ENCODE peak calls at places on chromosome X, in nine cellular contexts. A is neural progenitor cell, C is hepatocyte, E is fibroblast of lung, R is astrocyte, T is MM.1S, B is K562, M is SK-N-MC, L is PC-9. S is an unnamed sample.

GRCh38 chrX:18886344-18887161 is 97.4 kb downstream of the PHKA2 start:
- DNase-seq in A (peak), C (peak), E (peak), R (peak), T (peak), B (peak), M (no peak), L (peak), S (peak)

GRCh38 chrX:964831-965416 is 247.5 kb downstream of the CRLF2 start:
- DNase-seq in A (no peak), C (no peak), E (no peak), R (no peak), T (peak), B (no peak), M (no peak), L (no peak), S (no peak)

GRCh38 chrX:133085785-133086184 is 11.1 kb downstream of the USP26 start:
- DNase-seq in A (no peak), C (no peak), E (no peak), R (no peak), T (no peak), B (no peak), M (no peak), L (peak), S (no peak)

GRCh38 chrX:10922158-10922557 is 189.0 kb upstream of the HCCS start:
- DNase-seq in A (no peak), C (peak), E (peak), R (peak), T (no peak), B (no peak), M (peak), L (peak), S (peak)

GRCh38 chrX:22135994-22136684 is 104.0 kb downstream of the PHEX start:
- DNase-seq in A (peak), C (peak), E (peak), R (peak), T (peak), B (peak), M (peak), L (peak), S (peak)

GRCh38 chrX:146241902-146242301 is 424.3 kb downstream of the SLITRK2 start:
- DNase-seq in A (no peak), C (no peak), E (no peak), R (no peak), T (no peak), B (no peak), M (no peak), L (no peak), S (no peak)

GRCh38 chrX:53474707-53475106 is 40.5 kb upstream of the HSD17B10 start:
- DNase-seq in A (no peak), C (no peak), E (no peak), R (no peak), T (no peak), B (no peak), M (no peak), L (no peak), S (no peak)

GRCh38 chrX:3599787-3600465 is 113.5 kb downstream of the PRKX start:
- DNase-seq in A (no peak), C (no peak), E (peak), R (peak), T (no peak), B (no peak), M (peak), L (no peak), S (no peak)

GRCh38 chrX:151902813-151903591 is 9.7 kb upstream of the MAGEA4 start:
- DNase-seq in A (no peak), C (peak), E (peak), R (peak), T (no peak), B (no peak), M (no peak), L (peak), S (peak)

GRCh38 chrX:96538104-96538725 is 146.4 kb upstream of the DIAPH2 start:
- DNase-seq in A (no peak), C (no peak), E (no peak), R (no peak), T (no peak), B (no peak), M (no peak), L (peak), S (no peak)

GRCh38 chrX:118968031-118968430 is 6.4 kb upstream of the LONRF3 start:
- DNase-seq in A (no peak), C (no peak), E (no peak), R (no peak), T (no peak), B (no peak), M (no peak), L (peak), S (no peak)

GRCh38 chrX:68571292-68572256 is 72.7 kb downstream of the YIPF6 start:
- DNase-seq in A (no peak), C (peak), E (peak), R (peak), T (no peak), B (peak), M (no peak), L (peak), S (no peak)

GRCh38 chrX:17591741-17592110 is 145.6 kb upstream of the SCML1 start:
- DNase-seq in A (no peak), C (no peak), E (peak), R (peak), T (peak), B (no peak), M (no peak), L (peak), S (peak)

GRCh38 chrX:121389976-121390709 is 342.7 kb downstream of the GLUD2 start:
- DNase-seq in A (no peak), C (peak), E (peak), R (peak), T (no peak), B (no peak), M (no peak), L (peak), S (no peak)

GRCh38 chrX:37785569-37785968 is 5.7 kb downstream of the CYBB start:
- DNase-seq in A (no peak), C (no peak), E (peak), R (no peak), T (no peak), B (no peak), M (no peak), L (peak), S (no peak)

GRCh38 chrX:37998586-37999267 is 7.6 kb upstream of the SYTL5 start:
- DNase-seq in A (no peak), C (no peak), E (peak), R (peak), T (no peak), B (no peak), M (no peak), L (no peak), S (peak)

GRCh38 chrX:17412692-17413091 is 37.7 kb downstream of the NHS start:
- DNase-seq in A (no peak), C (no peak), E (peak), R (peak), T (no peak), B (no peak), M (no peak), L (peak), S (no peak)

GRCh38 chrX:137430301-137430700 is 135.6 kb upstream of the ZIC3 start:
- DNase-seq in A (no peak), C (no peak), E (no peak), R (no peak), T (no peak), B (no peak), M (no peak), L (no peak), S (no peak)

GRCh38 chrX:137427061-137427778 is 138.7 kb upstream of the ZIC3 start:
- DNase-seq in A (peak), C (no peak), E (no peak), R (no peak), T (no peak), B (no peak), M (no peak), L (no peak), S (no peak)

GRCh38 chrX:137427813-137428212 is 138.1 kb upstream of the ZIC3 start:
- DNase-seq in A (peak), C (no peak), E (no peak), R (no peak), T (no peak), B (no peak), M (no peak), L (no peak), S (no peak)

GRCh38 chrX:137428251-137428661 is 137.7 kb upstream of the ZIC3 start:
- DNase-seq in A (peak), C (no peak), E (no peak), R (no peak), T (no peak), B (no peak), M (no peak), L (no peak), S (no peak)

GRCh38 chrX:137428777-137429564 is 137.0 kb upstream of the ZIC3 start:
- DNase-seq in A (peak), C (no peak), E (no peak), R (no peak), T (no peak), B (peak), M (no peak), L (no peak), S (no peak)
- TF ChIP-seq EZH2 in A (no peak), C (peak), E (no peak), R (no peak), T (no peak), B (no peak), M (no peak), L (no peak), S (peak)

DNA sequence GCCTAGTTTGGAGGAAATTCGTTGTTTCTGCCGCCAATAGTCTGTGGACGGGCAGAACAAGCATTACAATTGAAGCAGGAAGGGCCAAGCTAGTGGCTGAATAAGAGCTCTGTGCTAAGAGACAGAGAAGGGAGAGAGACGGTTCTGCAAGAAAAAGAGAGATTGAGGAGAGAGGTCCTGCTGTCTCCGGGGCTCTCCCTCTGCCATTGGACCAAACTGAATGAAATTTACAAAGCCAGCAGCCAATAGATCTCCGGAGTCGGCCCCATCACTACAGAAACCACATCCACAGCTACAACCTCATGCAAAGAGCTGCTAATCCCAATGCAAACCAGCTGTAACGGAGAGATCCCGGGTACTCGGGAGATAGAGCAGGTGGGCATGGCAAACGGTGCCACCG is at the start of gene NLGN4X:
- DNase-seq in A (peak), C (no peak), E (peak), R (peak), T (no peak), B (no peak), M (no peak), L (no peak), S (no peak)
- TF ChIP-seq EZH2 in A (no peak), C (no peak), E (no peak), R (no peak), T (no peak), B (no peak), M (no peak), L (no peak), S (no peak)

DNA sequence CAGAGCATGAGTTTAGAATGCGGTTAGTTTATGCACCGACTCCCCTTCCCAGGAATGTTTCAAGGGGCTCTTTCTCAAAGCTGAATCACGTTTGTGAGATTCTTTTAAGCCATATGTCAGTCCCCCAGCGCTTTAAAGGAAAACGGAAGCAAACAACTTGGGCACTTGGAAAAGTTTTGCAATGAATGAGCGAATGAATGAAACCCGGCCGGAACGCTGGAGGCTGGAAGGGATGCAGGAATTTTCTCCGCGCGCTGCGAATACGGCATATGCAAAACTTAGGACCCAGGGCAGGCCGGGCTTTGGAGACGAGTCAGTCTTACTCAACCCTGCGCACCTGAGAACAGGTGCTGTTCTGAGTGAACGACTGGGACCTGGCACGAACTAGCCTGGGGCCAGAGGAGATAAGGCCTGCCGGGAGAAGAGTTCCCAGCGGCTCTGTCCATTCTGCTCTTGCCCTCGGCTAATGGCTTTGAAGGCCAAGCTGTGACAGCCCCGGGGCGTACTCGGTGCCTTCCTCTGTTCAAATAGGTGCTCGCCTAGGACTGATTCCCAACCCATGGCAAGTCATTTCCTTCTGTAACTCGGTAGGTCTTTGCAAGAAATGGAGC is 763 bp upstream of the NRK start:
- DNase-seq in A (peak), C (peak), E (peak), R (peak), T (no peak), B (no peak), M (no peak), L (no peak), S (peak)
- TF ChIP-seq EZH2 in A (no peak), C (peak), E (no peak), R (peak), T (no peak), B (no peak), M (no peak), L (no peak), S (no peak)

GRCh38 chrX:107507093-107507743 is 57.8 kb downstream of the FRMPD3 start:
- DNase-seq in A (no peak), C (no peak), E (no peak), R (no peak), T (no peak), B (no peak), M (no peak), L (no peak), S (no peak)
- TF ChIP-seq EZH2 in A (peak), C (peak), E (no peak), R (peak), T (no peak), B (no peak), M (no peak), L (no peak), S (peak)

S was measured in endothelial cell of umbilical vein.